ENCODE peak calls at places on chromosomes 13 and 19, in seven cellular contexts. T is choroid plexus epithelial cell; E is BE2C; L is CD8-positive, alpha-beta T cell; M is colonic mucosa; D is cardiac muscle cell; Y is cardiac fibroblast. A is an unnamed sample.

GRCh38 chr13:43872181-43872580 is 7.4 kb downstream of the CCDC122 start:
- DNase-seq in Y (no peak), T (no peak), E (no peak), L (no peak), M (no peak), D (no peak), A (no peak)

GRCh38 chr19:43848821-43849220 is 21.7 kb downstream of the ZNF283 start:
- DNase-seq in Y (no peak), E (no peak), L (no peak), D (no peak), T (no peak), M (no peak), A (no peak)

GRCh38 chr13:33509642-33510229 is 224.2 kb upstream of the STARD13 start:
- DNase-seq in L (no peak), D (peak), E (no peak), M (peak), Y (peak), T (no peak), A (no peak)

GRCh38 chr19:35955881-35956634 is 19.9 kb downstream of the LRFN3 start:
- DNase-seq in Y (no peak), M (no peak), L (no peak), T (no peak), E (no peak), D (no peak), A (no peak)

GRCh38 chr19:30447276-30447870 is 75.2 kb downstream of the ZNF536 start:
- DNase-seq in E (no peak), Y (no peak), M (no peak), L (no peak), T (peak), D (no peak), A (no peak)

GRCh38 chr13:72255908-72256307 is 388.9 kb upstream of the DACH1 start:
- DNase-seq in Y (peak), E (peak), T (peak), M (peak), D (peak), L (no peak), A (no peak)

GRCh38 chr13:110448677-110449076 is 112.8 kb downstream of the RAB20 start:
- DNase-seq in E (no peak), D (no peak), Y (no peak), M (no peak), T (no peak), L (no peak), A (no peak)

GRCh38 chr19:39515551-39516191 is 732 bp downstream of the SELENOV start:
- DNase-seq in Y (no peak), E (no peak), T (no peak), L (peak), D (no peak), M (no peak), A (no peak)

GRCh38 chr13:110944121-110944967 is 29.5 kb upstream of the ANKRD10 start:
- DNase-seq in E (peak), T (peak), L (no peak), D (peak), M (no peak), Y (peak), A (no peak)

GRCh38 chr19:47122359-47123335 is 8.0 kb upstream of the SAE1 start:
- DNase-seq in M (no peak), T (peak), E (no peak), D (peak), L (no peak), Y (peak), A (no peak)

GRCh38 chr13:63190219-63190618 is 1774.6 kb upstream of the PCDH20 start:
- DNase-seq in D (no peak), T (no peak), L (no peak), Y (no peak), M (no peak), E (no peak), A (no peak)

GRCh38 chr19:13846533-13847032 is 30.4 kb upstream of the NANOS3 start:
- DNase-seq in T (peak), D (peak), L (peak), E (peak), Y (peak), M (peak), A (no peak)

GRCh38 chr19:48798937-48799336 is 11.9 kb downstream of the BCAT2 start:
- DNase-seq in E (no peak), D (no peak), Y (no peak), L (no peak), T (peak), M (no peak), A (no peak)

GRCh38 chr13:31591834-31592233 is 147.5 kb upstream of the RXFP2 start:
- DNase-seq in L (no peak), E (no peak), M (no peak), Y (no peak), T (no peak), D (no peak), A (no peak)

GRCh38 chr19:39082745-39083598 is 1.2 kb upstream of the ACP7 start:
- DNase-seq in Y (no peak), L (no peak), T (no peak), M (no peak), D (no peak), E (no peak), A (no peak)

GRCh38 chr19:3658004-3658822 is 31.6 kb upstream of the CACTIN start:
- DNase-seq in E (no peak), Y (no peak), D (no peak), M (no peak), L (no peak), T (no peak), A (no peak)

GRCh38 chr13:78909276-78909675 is 250.3 kb upstream of the OBI1 start:
- DNase-seq in D (no peak), Y (no peak), T (no peak), E (no peak), M (no peak), L (no peak), A (no peak)

GRCh38 chr13:30835442-30835841 is 70.6 kb upstream of the MEDAG start:
- DNase-seq in Y (no peak), L (no peak), M (peak), E (no peak), D (peak), T (peak), A (no peak)

GRCh38 chr13:32261567-32261966 is 53.6 kb downstream of the ZAR1L start:
- DNase-seq in D (peak), E (peak), M (peak), Y (peak), T (peak), L (no peak), A (no peak)

GRCh38 chr19:14023404-14024235 is 4.3 kb upstream of the RLN3 start:
- DNase-seq in E (peak), M (peak), L (no peak), D (peak), Y (peak), T (peak), A (no peak)

GRCh38 chr13:73338389-73338788 is 279.6 kb downstream of the KLF5 start:
- DNase-seq in E (no peak), D (peak), M (no peak), Y (peak), T (peak), L (no peak), A (no peak)

GRCh38 chr13:74288361-74288911 is 154.2 kb upstream of the KLF12 start:
- DNase-seq in T (no peak), M (peak), D (no peak), E (peak), L (peak), Y (peak), A (no peak)

GRCh38 chr13:32278456-32278855 is 36.7 kb downstream of the ZAR1L start:
- DNase-seq in M (no peak), L (no peak), Y (no peak), D (no peak), T (peak), E (no peak), A (no peak)

DNA sequence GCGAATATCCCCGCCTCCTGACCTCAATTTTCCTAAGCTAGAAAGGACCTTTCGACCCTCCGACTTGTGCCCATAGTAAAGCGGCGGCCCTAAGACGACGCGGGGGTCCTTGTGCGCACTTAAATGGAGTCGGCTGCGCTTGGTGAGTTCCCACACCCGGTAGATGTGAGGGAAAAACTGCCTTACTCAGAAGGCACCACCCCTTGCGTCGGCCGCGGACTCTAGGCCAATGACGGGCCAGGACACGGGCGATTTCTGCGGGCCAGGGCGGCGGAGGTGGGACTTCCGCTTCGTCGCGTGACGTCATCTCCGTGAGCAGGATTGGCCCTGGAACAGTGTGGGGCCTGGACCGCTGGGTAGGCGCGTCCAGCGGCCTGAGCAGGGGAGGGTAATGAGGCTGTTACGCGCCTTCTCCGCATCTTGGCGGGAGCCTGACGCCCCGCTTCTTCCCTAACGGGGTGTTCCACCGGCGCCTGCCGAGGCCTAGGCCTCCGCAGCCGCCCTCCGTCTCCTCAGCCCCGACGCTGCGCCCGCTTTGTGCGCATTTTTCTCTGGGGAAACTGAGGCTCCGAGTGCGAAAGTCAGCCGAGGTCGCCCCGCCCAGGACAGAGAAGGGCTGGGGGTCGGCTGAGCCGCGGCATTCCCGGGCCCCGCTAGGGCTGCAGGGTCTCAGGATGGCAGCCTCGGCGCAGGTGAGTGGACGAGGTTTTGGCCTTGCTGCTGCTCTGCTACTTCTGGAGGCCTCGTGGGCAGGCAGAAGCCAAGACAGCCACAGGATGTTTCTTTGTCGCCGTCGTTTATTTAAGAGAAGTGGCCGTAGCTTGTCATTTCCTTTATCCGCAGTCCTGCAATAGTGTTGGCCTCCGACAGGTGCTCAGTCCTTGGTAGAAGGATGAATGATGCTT is at the start of gene ZNF543:
- DNase-seq in E (peak), Y (peak), T (peak), M (peak), D (peak), L (peak), A (peak)
- TF ChIP-seq CTCF in E (no peak), Y (no peak), T (no peak), M (no peak), D (no peak), L (no peak), A (no peak)

DNA sequence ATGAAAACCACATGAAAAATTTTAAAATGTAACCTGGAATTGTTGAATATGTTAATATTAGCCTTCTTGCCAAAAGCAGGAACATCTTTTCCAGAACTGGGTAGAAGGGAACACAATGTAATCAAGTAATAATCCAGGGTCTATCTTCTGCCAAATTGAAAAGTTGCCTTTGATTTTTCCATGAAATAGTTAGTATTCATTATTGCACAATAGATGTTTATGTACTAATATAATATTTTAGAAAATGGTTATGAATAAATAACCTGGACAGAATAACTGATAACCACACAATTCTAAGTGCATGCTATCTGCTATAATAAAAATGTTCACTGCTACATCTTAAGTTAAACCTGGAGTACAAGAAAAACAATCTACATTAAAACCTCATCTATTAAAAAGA is 802.3 kb downstream of the LIG4 start:
- DNase-seq in Y (no peak), D (no peak), M (no peak), L (no peak), T (no peak), E (no peak), A (no peak)
- TF ChIP-seq CTCF in Y (no peak), D (no peak), M (no peak), L (no peak), T (no peak), E (no peak), A (no peak)

GRCh38 chr13:42048625-42049453 is at the start of gene DGKH:
- DNase-seq in Y (peak), T (peak), L (peak), M (peak), D (peak), E (peak), A (peak)
- TF ChIP-seq CTCF in Y (no peak), T (no peak), L (no peak), M (no peak), D (peak), E (no peak), A (peak)

DNA sequence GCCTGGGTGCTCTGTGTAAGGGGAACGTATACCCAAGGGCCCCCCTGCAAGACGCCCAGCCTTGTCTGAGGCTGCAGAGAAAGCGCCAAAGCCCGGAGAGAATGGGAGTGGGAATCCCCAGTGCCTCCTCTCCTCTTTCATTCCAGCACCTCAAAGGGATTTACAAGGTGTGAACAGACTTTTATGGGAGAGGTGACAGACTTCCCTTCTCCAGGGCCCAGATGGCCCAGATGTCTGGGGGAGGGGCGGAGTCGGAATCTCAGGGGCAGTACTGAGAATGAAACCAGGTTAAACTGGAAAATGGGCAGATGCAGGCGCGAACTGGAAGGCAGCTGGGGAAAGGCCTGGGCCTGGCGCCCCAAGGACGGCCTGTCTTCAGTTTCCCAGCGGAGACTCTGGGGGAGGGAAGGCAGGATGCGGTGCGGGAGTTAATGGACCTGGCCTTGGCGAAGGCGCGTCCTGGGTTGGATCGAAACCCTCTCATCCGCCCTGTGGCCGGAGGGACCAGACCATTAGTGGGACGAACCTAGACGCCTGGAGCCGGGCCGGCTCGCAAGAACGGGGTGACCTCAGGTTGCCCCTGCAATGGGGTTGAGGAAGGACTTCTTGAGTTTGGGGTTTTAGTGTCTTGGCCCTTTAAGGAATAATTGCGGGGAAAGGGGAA is 622 bp upstream of the TRIP10 start:
- DNase-seq in D (no peak), E (no peak), Y (peak), T (no peak), M (peak), L (no peak), A (no peak)
- TF ChIP-seq CTCF in D (no peak), E (no peak), Y (no peak), T (no peak), M (no peak), L (peak), A (peak)

GRCh38 chr13:51933466-51934058 is 71.8 kb downstream of the CCDC70 start:
- DNase-seq in T (no peak), E (no peak), Y (no peak), L (no peak), D (no peak), M (no peak), A (no peak)

GRCh38 chr13:51937320-51938290 is 73.6 kb downstream of the ATP7B start:
- DNase-seq in L (no peak), D (no peak), M (no peak), T (no peak), E (no peak), Y (no peak), A (no peak)

GRCh38 chr13:51934461-51935087 is 72.8 kb downstream of the CCDC70 start:
- DNase-seq in D (no peak), M (no peak), T (no peak), Y (no peak), L (no peak), E (no peak), A (no peak)

GRCh38 chr13:51938454-51938853 is 72.8 kb downstream of the ATP7B start:
- DNase-seq in E (no peak), D (peak), Y (no peak), T (peak), L (no peak), M (no peak), A (no peak)

GRCh38 chr13:51935326-51936171 is 73.8 kb downstream of the CCDC70 start:
- DNase-seq in T (peak), M (peak), Y (peak), D (peak), E (no peak), L (no peak), A (no peak)
- TF ChIP-seq CTCF in T (peak), M (peak), Y (peak), D (peak), E (peak), L (no peak), A (peak)

GRCh38 chr13:112587359-112587766 is 590 bp downstream of the TUBGCP3 start:
- DNase-seq in T (peak), D (peak), L (peak), E (peak), Y (peak), M (peak), A (peak)
- TF ChIP-seq CTCF in T (no peak), D (peak), L (no peak), E (peak), Y (no peak), M (no peak), A (no peak)

GRCh38 chr19:45467115-45467455 is 711 bp upstream of the FOSB start:
- DNase-seq in M (no peak), T (no peak), L (no peak), E (no peak), D (peak), Y (no peak), A (no peak)

GRCh38 chr19:45469132-45469834 is 1.5 kb downstream of the FOSB start:
- DNase-seq in M (peak), E (peak), T (peak), L (peak), Y (peak), D (peak), A (peak)

GRCh38 chr19:45467456-45468158 is at the start of gene FOSB:
- DNase-seq in L (peak), D (peak), M (peak), Y (peak), T (peak), E (peak), A (peak)

GRCh38 chr19:45468803-45469131 is 971 bp downstream of the FOSB start:
- DNase-seq in D (no peak), Y (no peak), L (no peak), E (peak), T (no peak), M (no peak), A (no peak)

DNA sequence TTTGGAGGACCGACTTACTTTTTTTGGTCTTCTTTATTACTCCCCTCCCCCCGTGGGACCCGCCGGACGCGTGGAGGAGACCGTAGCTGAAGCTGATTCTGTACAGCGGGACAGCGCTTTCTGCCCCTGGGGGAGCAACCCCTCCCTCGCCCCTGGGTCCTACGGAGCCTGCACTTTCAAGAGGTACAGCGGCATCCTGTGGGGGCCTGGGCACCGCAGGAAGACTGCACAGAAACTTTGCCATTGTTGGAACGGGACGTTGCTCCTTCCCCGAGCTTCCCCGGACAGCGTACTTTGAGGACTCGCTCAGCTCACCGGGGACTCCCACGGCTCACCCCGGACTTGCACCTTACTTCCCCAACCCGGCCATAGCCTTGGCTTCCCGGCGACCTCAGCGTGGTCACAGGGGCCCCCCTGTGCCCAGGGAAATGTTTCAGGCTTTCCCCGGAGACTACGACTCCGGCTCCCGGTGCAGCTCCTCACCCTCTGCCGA is 409 bp downstream of the FOSB start:
- DNase-seq in Y (no peak), T (peak), M (peak), E (no peak), D (peak), L (peak), A (no peak)
- TF ChIP-seq CTCF in Y (peak), T (peak), M (no peak), E (no peak), D (no peak), L (no peak), A (no peak)

GRCh38 chr13:80276371-80277289 is 64.3 kb downstream of the SPRY2 start:
- DNase-seq in T (peak), L (no peak), Y (peak), M (no peak), E (peak), D (peak), A (no peak)
- TF ChIP-seq CTCF in T (no peak), L (no peak), Y (peak), M (no peak), E (no peak), D (no peak), A (peak)